ENCODE peak calls at places on chromosomes 11 and 22, in nine cellular contexts. One of them, this sample, is unnamed.

GRCh38 chr11:20443596-20443995 is 56.1 kb downstream of the PRMT3 start:
- DNase-seq in ascending aorta: no peak
- DNase-seq in progenitor cell of endocrine pancreas: no peak
- DNase-seq in neural progenitor cell: peak
- DNase-seq in lower leg skin: no peak
- DNase-seq in BJ: no peak
- DNase-seq in prostate gland: no peak
- DNase-seq in type B pancreatic cell: no peak
- DNase-seq in endothelial cell of umbilical vein: peak
- DNase-seq in this sample: no peak

GRCh38 chr11:113954235-113954634 is 20.7 kb upstream of the HTR3A start:
- DNase-seq in neural progenitor cell: no peak
- DNase-seq in progenitor cell of endocrine pancreas: no peak
- DNase-seq in lower leg skin: no peak
- DNase-seq in prostate gland: no peak
- DNase-seq in BJ: no peak
- DNase-seq in type B pancreatic cell: no peak
- DNase-seq in ascending aorta: no peak
- DNase-seq in endothelial cell of umbilical vein: no peak
- DNase-seq in this sample: no peak

GRCh38 chr11:67457453-67457852 is 2.3 kb downstream of the CABP4 start:
- DNase-seq in type B pancreatic cell: no peak
- DNase-seq in lower leg skin: no peak
- DNase-seq in prostate gland: no peak
- DNase-seq in BJ: no peak
- DNase-seq in progenitor cell of endocrine pancreas: no peak
- DNase-seq in ascending aorta: no peak
- DNase-seq in endothelial cell of umbilical vein: no peak
- DNase-seq in neural progenitor cell: no peak
- DNase-seq in this sample: no peak

GRCh38 chr11:102802341-102802740 is 4.4 kb upstream of the MMP1 start:
- DNase-seq in progenitor cell of endocrine pancreas: no peak
- DNase-seq in neural progenitor cell: no peak
- DNase-seq in ascending aorta: no peak
- DNase-seq in endothelial cell of umbilical vein: peak
- DNase-seq in prostate gland: no peak
- DNase-seq in type B pancreatic cell: no peak
- DNase-seq in lower leg skin: peak
- DNase-seq in BJ: peak
- DNase-seq in this sample: no peak

GRCh38 chr11:122668562-122669090 is 13.1 kb downstream of the UBASH3B start:
- DNase-seq in ascending aorta: no peak
- DNase-seq in type B pancreatic cell: no peak
- DNase-seq in neural progenitor cell: no peak
- DNase-seq in progenitor cell of endocrine pancreas: no peak
- DNase-seq in prostate gland: no peak
- DNase-seq in BJ: no peak
- DNase-seq in endothelial cell of umbilical vein: peak
- DNase-seq in lower leg skin: no peak
- DNase-seq in this sample: no peak

GRCh38 chr11:45926001-45926401 is 3.5 kb downstream of the LARGE2 start:
- DNase-seq in neural progenitor cell: no peak
- DNase-seq in type B pancreatic cell: peak
- DNase-seq in prostate gland: no peak
- DNase-seq in endothelial cell of umbilical vein: no peak
- DNase-seq in BJ: no peak
- DNase-seq in lower leg skin: no peak
- DNase-seq in progenitor cell of endocrine pancreas: no peak
- DNase-seq in ascending aorta: no peak
- DNase-seq in this sample: peak

GRCh38 chr22:30979932-30980331 is 10.9 kb downstream of the TUG1 start:
- DNase-seq in type B pancreatic cell: no peak
- DNase-seq in ascending aorta: no peak
- DNase-seq in BJ: no peak
- DNase-seq in progenitor cell of endocrine pancreas: no peak
- DNase-seq in neural progenitor cell: no peak
- DNase-seq in lower leg skin: no peak
- DNase-seq in endothelial cell of umbilical vein: no peak
- DNase-seq in prostate gland: no peak
- DNase-seq in this sample: no peak

GRCh38 chr11:58958500-58958899 is 19.2 kb downstream of the GLYATL1 start:
- DNase-seq in ascending aorta: no peak
- DNase-seq in progenitor cell of endocrine pancreas: no peak
- DNase-seq in BJ: no peak
- DNase-seq in prostate gland: no peak
- DNase-seq in type B pancreatic cell: no peak
- DNase-seq in lower leg skin: no peak
- DNase-seq in endothelial cell of umbilical vein: peak
- DNase-seq in neural progenitor cell: peak
- DNase-seq in this sample: peak

GRCh38 chr11:34707462-34707840 is 86.6 kb downstream of the EHF start:
- DNase-seq in BJ: no peak
- DNase-seq in type B pancreatic cell: no peak
- DNase-seq in progenitor cell of endocrine pancreas: no peak
- DNase-seq in lower leg skin: no peak
- DNase-seq in prostate gland: no peak
- DNase-seq in endothelial cell of umbilical vein: no peak
- DNase-seq in ascending aorta: no peak
- DNase-seq in neural progenitor cell: no peak
- DNase-seq in this sample: no peak

GRCh38 chr11:34606326-34607120 is 14.4 kb upstream of the EHF start:
- DNase-seq in endothelial cell of umbilical vein: no peak
- DNase-seq in progenitor cell of endocrine pancreas: no peak
- DNase-seq in ascending aorta: no peak
- DNase-seq in neural progenitor cell: no peak
- DNase-seq in prostate gland: no peak
- DNase-seq in lower leg skin: no peak
- DNase-seq in BJ: no peak
- DNase-seq in type B pancreatic cell: no peak
- DNase-seq in this sample: no peak

GRCh38 chr11:14460147-14460546 is 39.5 kb downstream of the COPB1 start:
- DNase-seq in lower leg skin: no peak
- DNase-seq in BJ: no peak
- DNase-seq in prostate gland: no peak
- DNase-seq in ascending aorta: no peak
- DNase-seq in type B pancreatic cell: no peak
- DNase-seq in endothelial cell of umbilical vein: no peak
- DNase-seq in neural progenitor cell: no peak
- DNase-seq in progenitor cell of endocrine pancreas: no peak
- DNase-seq in this sample: no peak

GRCh38 chr11:14458377-14458776 is 41.2 kb downstream of the COPB1 start:
- DNase-seq in progenitor cell of endocrine pancreas: no peak
- DNase-seq in lower leg skin: no peak
- DNase-seq in BJ: no peak
- DNase-seq in neural progenitor cell: no peak
- DNase-seq in prostate gland: no peak
- DNase-seq in endothelial cell of umbilical vein: no peak
- DNase-seq in ascending aorta: no peak
- DNase-seq in type B pancreatic cell: no peak
- DNase-seq in this sample: no peak

GRCh38 chr11:14455648-14456430 is 43.8 kb downstream of the COPB1 start:
- DNase-seq in ascending aorta: no peak
- DNase-seq in BJ: no peak
- DNase-seq in neural progenitor cell: no peak
- DNase-seq in endothelial cell of umbilical vein: peak
- DNase-seq in progenitor cell of endocrine pancreas: no peak
- DNase-seq in type B pancreatic cell: no peak
- DNase-seq in lower leg skin: no peak
- DNase-seq in prostate gland: no peak
- DNase-seq in this sample: no peak

GRCh38 chr11:14451825-14452224 is 47.8 kb downstream of the COPB1 start:
- DNase-seq in neural progenitor cell: no peak
- DNase-seq in BJ: no peak
- DNase-seq in type B pancreatic cell: no peak
- DNase-seq in progenitor cell of endocrine pancreas: no peak
- DNase-seq in ascending aorta: no peak
- DNase-seq in prostate gland: no peak
- DNase-seq in lower leg skin: no peak
- DNase-seq in endothelial cell of umbilical vein: no peak
- DNase-seq in this sample: no peak

DNA sequence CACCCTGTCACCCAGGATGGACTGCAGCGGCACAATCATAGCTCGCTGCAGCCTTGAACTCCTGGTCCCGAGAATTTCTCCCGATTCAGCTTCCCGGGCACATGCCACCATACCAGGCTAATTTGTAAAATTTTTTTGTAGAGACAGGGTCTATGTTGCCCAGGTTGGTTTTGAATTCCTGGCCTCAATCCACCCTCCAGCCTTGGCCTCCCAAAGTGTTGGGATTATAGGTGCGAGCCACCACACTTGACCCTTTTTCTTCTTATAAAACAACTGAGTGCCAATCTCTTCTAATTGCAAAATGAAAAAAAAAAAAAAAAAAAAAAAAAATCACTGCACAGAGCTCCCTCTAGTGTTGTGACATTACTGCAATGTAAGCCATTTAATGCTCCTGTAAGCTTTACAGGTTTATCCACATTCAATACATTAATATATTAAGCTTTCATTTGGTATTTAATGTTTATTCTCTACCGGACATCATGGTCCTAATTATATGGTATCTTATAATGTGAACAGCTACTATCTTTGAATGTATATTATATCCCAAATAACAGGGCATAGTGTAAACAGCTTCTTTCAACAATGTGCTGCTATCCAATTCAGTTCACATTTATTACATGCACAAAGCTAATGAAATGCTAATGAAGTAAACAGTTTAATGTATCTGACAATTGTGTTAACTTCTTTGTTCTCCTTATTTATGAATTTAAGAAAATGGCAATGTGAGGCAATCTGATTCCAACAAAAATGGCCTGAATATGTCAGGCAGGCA is 44.6 kb downstream of the COPB1 start:
- DNase-seq in type B pancreatic cell: no peak
- DNase-seq in endothelial cell of umbilical vein: peak
- DNase-seq in BJ: no peak
- DNase-seq in neural progenitor cell: peak
- DNase-seq in ascending aorta: no peak
- DNase-seq in progenitor cell of endocrine pancreas: no peak
- DNase-seq in lower leg skin: no peak
- DNase-seq in prostate gland: no peak
- DNase-seq in this sample: no peak
- TF ChIP-seq CTCF in type B pancreatic cell: peak
- TF ChIP-seq CTCF in endothelial cell of umbilical vein: peak
- TF ChIP-seq CTCF in BJ: peak
- TF ChIP-seq CTCF in neural progenitor cell: peak
- TF ChIP-seq CTCF in ascending aorta: peak
- TF ChIP-seq CTCF in progenitor cell of endocrine pancreas: peak
- TF ChIP-seq CTCF in lower leg skin: no peak
- TF ChIP-seq CTCF in prostate gland: no peak
- TF ChIP-seq CTCF in this sample: peak

DNA sequence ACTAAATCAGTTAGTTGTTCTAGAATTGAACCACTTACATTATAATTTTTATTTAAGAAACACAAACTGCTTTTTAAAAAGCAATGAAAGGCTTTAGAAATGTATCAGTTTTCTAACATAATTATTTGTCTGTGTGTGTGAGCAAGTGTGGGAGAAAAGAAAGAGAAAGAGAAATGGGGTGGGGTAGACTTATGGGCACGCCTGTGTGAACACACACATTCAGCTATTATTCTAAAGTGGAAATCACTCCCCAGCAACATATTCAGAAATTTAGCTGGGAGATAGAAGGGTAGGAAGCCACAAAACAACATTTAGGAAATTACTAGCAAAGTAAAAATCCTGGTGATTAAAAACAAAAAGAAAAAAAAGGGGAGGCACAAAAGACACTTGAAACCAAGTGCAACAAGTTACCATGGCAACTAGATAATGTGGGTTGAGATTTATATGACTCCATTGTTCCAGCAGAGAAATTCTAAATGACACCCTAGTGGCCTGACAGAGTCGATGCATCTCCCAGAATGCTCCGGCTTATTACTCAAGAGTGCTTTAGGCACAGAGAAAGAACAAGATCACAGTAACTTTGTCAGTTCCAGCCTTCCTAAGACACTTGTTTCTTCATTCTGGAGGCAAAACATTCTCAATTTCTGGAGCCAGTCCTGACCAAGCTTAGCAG is 444.6 kb downstream of the DLG2 start:
- DNase-seq in neural progenitor cell: peak
- DNase-seq in ascending aorta: no peak
- DNase-seq in progenitor cell of endocrine pancreas: no peak
- DNase-seq in lower leg skin: no peak
- DNase-seq in BJ: no peak
- DNase-seq in endothelial cell of umbilical vein: no peak
- DNase-seq in prostate gland: no peak
- DNase-seq in type B pancreatic cell: no peak
- DNase-seq in this sample: no peak
- TF ChIP-seq CTCF in neural progenitor cell: peak
- TF ChIP-seq CTCF in ascending aorta: peak
- TF ChIP-seq CTCF in progenitor cell of endocrine pancreas: peak
- TF ChIP-seq CTCF in lower leg skin: no peak
- TF ChIP-seq CTCF in BJ: no peak
- TF ChIP-seq CTCF in endothelial cell of umbilical vein: no peak
- TF ChIP-seq CTCF in prostate gland: no peak
- TF ChIP-seq CTCF in type B pancreatic cell: peak
- TF ChIP-seq CTCF in this sample: no peak

GRCh38 chr11:19279455-19279854 is 38.7 kb upstream of the E2F8 start:
- DNase-seq in lower leg skin: no peak
- DNase-seq in endothelial cell of umbilical vein: no peak
- DNase-seq in progenitor cell of endocrine pancreas: no peak
- DNase-seq in neural progenitor cell: no peak
- DNase-seq in ascending aorta: no peak
- DNase-seq in prostate gland: no peak
- DNase-seq in BJ: no peak
- DNase-seq in type B pancreatic cell: no peak
- DNase-seq in this sample: no peak
- TF ChIP-seq CTCF in lower leg skin: no peak
- TF ChIP-seq CTCF in endothelial cell of umbilical vein: no peak
- TF ChIP-seq CTCF in progenitor cell of endocrine pancreas: no peak
- TF ChIP-seq CTCF in neural progenitor cell: no peak
- TF ChIP-seq CTCF in ascending aorta: no peak
- TF ChIP-seq CTCF in prostate gland: no peak
- TF ChIP-seq CTCF in BJ: no peak
- TF ChIP-seq CTCF in type B pancreatic cell: no peak
- TF ChIP-seq CTCF in this sample: no peak

GRCh38 chr11:129237456-129237855 is 45.3 kb upstream of the ARHGAP32 start:
- DNase-seq in progenitor cell of endocrine pancreas: no peak
- DNase-seq in prostate gland: no peak
- DNase-seq in ascending aorta: no peak
- DNase-seq in endothelial cell of umbilical vein: no peak
- DNase-seq in BJ: no peak
- DNase-seq in neural progenitor cell: no peak
- DNase-seq in lower leg skin: no peak
- DNase-seq in type B pancreatic cell: no peak
- DNase-seq in this sample: no peak

GRCh38 chr11:129239207-129239606 is 47.1 kb upstream of the ARHGAP32 start:
- DNase-seq in prostate gland: no peak
- DNase-seq in BJ: no peak
- DNase-seq in endothelial cell of umbilical vein: no peak
- DNase-seq in neural progenitor cell: no peak
- DNase-seq in type B pancreatic cell: no peak
- DNase-seq in progenitor cell of endocrine pancreas: no peak
- DNase-seq in ascending aorta: no peak
- DNase-seq in lower leg skin: no peak
- DNase-seq in this sample: no peak

GRCh38 chr11:129247129-129247528 is 55.0 kb upstream of the ARHGAP32 start:
- DNase-seq in BJ: no peak
- DNase-seq in progenitor cell of endocrine pancreas: no peak
- DNase-seq in prostate gland: no peak
- DNase-seq in ascending aorta: no peak
- DNase-seq in neural progenitor cell: no peak
- DNase-seq in type B pancreatic cell: no peak
- DNase-seq in lower leg skin: no peak
- DNase-seq in endothelial cell of umbilical vein: peak
- DNase-seq in this sample: no peak

GRCh38 chr11:129237880-129238638 is 45.9 kb upstream of the ARHGAP32 start:
- DNase-seq in endothelial cell of umbilical vein: no peak
- DNase-seq in ascending aorta: no peak
- DNase-seq in lower leg skin: no peak
- DNase-seq in prostate gland: no peak
- DNase-seq in progenitor cell of endocrine pancreas: no peak
- DNase-seq in BJ: no peak
- DNase-seq in neural progenitor cell: no peak
- DNase-seq in type B pancreatic cell: no peak
- DNase-seq in this sample: no peak

GRCh38 chr11:129242855-129243254 is 50.7 kb upstream of the ARHGAP32 start:
- DNase-seq in type B pancreatic cell: no peak
- DNase-seq in neural progenitor cell: no peak
- DNase-seq in ascending aorta: no peak
- DNase-seq in progenitor cell of endocrine pancreas: no peak
- DNase-seq in BJ: no peak
- DNase-seq in lower leg skin: no peak
- DNase-seq in prostate gland: no peak
- DNase-seq in endothelial cell of umbilical vein: no peak
- DNase-seq in this sample: no peak
- TF ChIP-seq CTCF in type B pancreatic cell: no peak
- TF ChIP-seq CTCF in neural progenitor cell: no peak
- TF ChIP-seq CTCF in ascending aorta: no peak
- TF ChIP-seq CTCF in progenitor cell of endocrine pancreas: no peak
- TF ChIP-seq CTCF in BJ: no peak
- TF ChIP-seq CTCF in lower leg skin: no peak
- TF ChIP-seq CTCF in prostate gland: no peak
- TF ChIP-seq CTCF in endothelial cell of umbilical vein: no peak
- TF ChIP-seq CTCF in this sample: no peak